ENCODE peak calls at places on chromosomes 1 and 21, in eight cellular contexts. G is suprapubic skin, O is fibroblast of lung, T is A673, H is lower lobe of right lung, Z is upper lobe of left lung, E is GM23338, B is endodermal cell. Q is an unnamed sample.

GRCh38 chr1:219416598-219417238 is 196.2 kb downstream of the ZC3H11B start:
- DNase-seq in B (peak; percentile 88), T (peak; percentile 61), H (no peak), O (peak; percentile 43), E (peak; percentile 75), Z (no peak), G (no peak), Q (peak; percentile 83)

GRCh38 chr1:45968941-45969666 is 163.3 kb downstream of the PIK3R3 start:
- DNase-seq in G (no peak), E (no peak), Z (no peak), O (no peak), T (no peak), H (no peak), B (peak; percentile 65), Q (no peak)

GRCh38 chr1:232634086-232634485 is 4.2 kb upstream of the SIPA1L2 start:
- DNase-seq in G (no peak), O (no peak), T (no peak), Z (no peak), B (peak; percentile 63), H (peak; percentile 89), E (no peak), Q (peak; percentile 48)

GRCh38 chr1:63892632-63893395 is 119.0 kb downstream of the ROR1 start:
- DNase-seq in Z (no peak), E (no peak), O (peak; percentile 92), H (no peak), G (no peak), B (no peak), T (peak; percentile 76), Q (peak; percentile 62)

GRCh38 chr1:163085041-163085903 is 16.1 kb downstream of the RGS4 start:
- DNase-seq in E (no peak), Z (no peak), B (no peak), T (no peak), G (no peak), O (peak; percentile 81), H (no peak), Q (no peak)

GRCh38 chr1:165403835-165404482 is 41.0 kb downstream of the RXRG start:
- DNase-seq in O (no peak), E (peak; percentile 78), B (peak; percentile 86), G (no peak), H (peak; percentile 47), T (no peak), Z (no peak), Q (peak; percentile 70)

GRCh38 chr1:77991638-77992037 is 12.8 kb upstream of the FUBP1 start:
- DNase-seq in B (no peak), H (no peak), O (no peak), G (no peak), Z (no peak), T (no peak), E (no peak), Q (no peak)

GRCh38 chr1:183580281-183580682 is 10.0 kb downstream of the NCF2 start:
- DNase-seq in E (peak; percentile 76), O (no peak), T (peak; percentile 43), H (no peak), Z (no peak), G (no peak), B (peak; percentile 87), Q (peak; percentile 73)

GRCh38 chr1:16281765-16282164 is 44.8 kb upstream of the CPLANE2 start:
- DNase-seq in H (no peak), E (no peak), T (no peak), O (no peak), G (no peak), Z (no peak), B (no peak), Q (no peak)

GRCh38 chr1:63005812-63006211 is 221.9 kb downstream of the ATG4C start:
- DNase-seq in T (no peak), H (no peak), G (no peak), B (no peak), O (no peak), Z (no peak), E (no peak), Q (no peak)

GRCh38 chr1:14698206-14698605 is 99.7 kb downstream of the KAZN start:
- DNase-seq in T (no peak), E (no peak), B (no peak), Z (peak; percentile 45), G (no peak), H (no peak), O (no peak), Q (no peak)

GRCh38 chr1:156429308-156430060 is 60.5 kb downstream of the RHBG start:
- DNase-seq in E (peak; percentile 66), Z (no peak), O (no peak), H (no peak), G (no peak), T (no peak), B (peak; percentile 84), Q (no peak)

GRCh38 chr1:38858833-38859560 is 575 bp downstream of the RRAGC start:
- DNase-seq in H (peak; percentile 85), O (peak; percentile 72), E (no peak), B (peak; percentile 76), Z (peak; percentile 94), G (peak; percentile 79), T (peak; percentile 33), Q (peak; percentile 81)

DNA sequence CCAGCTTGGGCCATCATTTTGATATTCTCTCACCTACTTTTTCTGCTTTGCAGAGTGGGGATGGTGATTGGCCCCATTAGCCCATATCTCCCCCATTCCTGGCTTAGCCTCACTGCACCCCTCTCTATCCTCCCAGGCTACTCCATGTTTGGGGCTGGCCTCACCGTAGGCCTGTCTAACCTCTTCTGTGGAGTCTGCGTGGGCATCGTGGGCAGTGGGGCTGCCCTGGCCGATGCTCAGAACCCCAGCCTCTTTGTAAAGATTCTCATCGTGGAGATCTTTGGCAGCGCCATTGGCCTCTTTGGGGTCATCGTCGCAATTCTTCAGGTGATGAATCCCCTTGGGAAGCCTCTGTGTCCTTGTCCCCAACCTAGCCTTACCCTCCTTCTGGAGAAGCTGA is 2.1 kb upstream of the B4GALT2 start:
- DNase-seq in O (no peak), H (no peak), T (no peak), E (no peak), B (no peak), G (no peak), Z (no peak), Q (no peak)
- H3K4me1 ChIP-seq in O (peaks cover 10% of the 10 kb centered on the region), H (peaks cover 51% of the 10 kb centered on the region), T (peaks cover 27% of the 10 kb centered on the region), E (peaks cover 29% of the 10 kb centered on the region), B (peaks cover 7% of the 10 kb centered on the region), G (peaks cover 62% of the 10 kb centered on the region), Z (peaks cover 51% of the 10 kb centered on the region), Q (peaks cover 63% of the 10 kb centered on the region)

GRCh38 chr21:15001113-15001512 is 63.7 kb downstream of the NRIP1 start:
- DNase-seq in E (no peak), H (no peak), T (no peak), B (no peak), O (no peak), Z (no peak), G (no peak), Q (no peak)
- H3K4me1 ChIP-seq in E (peaks cover 25% of the 10 kb centered on the region), H (peaks cover 34% of the 10 kb centered on the region), T (no peaks in the 10 kb centered on the region), B (peaks cover 7% of the 10 kb centered on the region), O (peaks cover 8% of the 10 kb centered on the region), Z (peaks cover 17% of the 10 kb centered on the region), G (peaks cover 9% of the 10 kb centered on the region), Q (no peaks in the 10 kb centered on the region)

DNA sequence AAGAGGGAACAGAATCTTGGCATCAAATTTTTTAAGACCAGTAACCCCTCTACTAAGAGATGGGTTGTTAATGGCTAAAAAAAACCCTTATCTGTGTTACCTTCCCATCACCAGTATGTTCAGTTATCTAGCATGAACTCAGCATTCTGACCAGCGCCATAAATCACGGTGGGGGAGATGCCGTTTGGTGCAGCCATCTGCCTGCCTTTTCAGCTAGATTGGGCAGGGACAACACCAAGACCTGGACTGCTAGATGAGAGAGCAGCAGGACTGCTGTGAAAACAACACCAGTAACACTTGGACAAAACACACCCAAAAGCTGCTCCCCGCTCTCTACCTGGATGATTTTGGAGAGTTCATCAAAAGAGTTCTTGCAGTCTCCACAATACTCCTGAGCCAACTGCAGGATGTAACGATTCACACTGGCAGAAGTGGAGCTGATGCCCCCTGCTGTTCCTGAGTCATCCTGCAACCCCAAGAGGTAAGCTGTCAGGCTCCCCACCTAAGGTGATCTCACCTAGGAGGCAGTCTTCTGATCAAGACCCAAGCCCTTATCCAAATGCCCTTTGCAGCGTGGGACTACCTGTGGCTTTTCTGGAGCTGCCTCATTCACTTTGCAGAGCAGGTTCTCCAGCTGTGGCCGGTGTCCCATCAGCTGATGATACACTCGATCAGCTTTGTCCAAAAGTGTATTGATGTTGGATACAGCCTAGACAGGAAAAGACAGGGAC is 96.5 kb downstream of the UBR4 start:
- DNase-seq in T (peak; percentile 48), H (no peak), O (peak; percentile 25), E (peak; percentile 36), G (no peak), B (peak; percentile 83), Z (no peak), Q (peak; percentile 76)
- H3K4me1 ChIP-seq in T (no peaks in the 10 kb centered on the region), H (no peaks in the 10 kb centered on the region), O (no peaks in the 10 kb centered on the region), E (no peaks in the 10 kb centered on the region), G (no peaks in the 10 kb centered on the region), B (no peaks in the 10 kb centered on the region), Z (no peaks in the 10 kb centered on the region), Q (no peaks in the 10 kb centered on the region)

DNA sequence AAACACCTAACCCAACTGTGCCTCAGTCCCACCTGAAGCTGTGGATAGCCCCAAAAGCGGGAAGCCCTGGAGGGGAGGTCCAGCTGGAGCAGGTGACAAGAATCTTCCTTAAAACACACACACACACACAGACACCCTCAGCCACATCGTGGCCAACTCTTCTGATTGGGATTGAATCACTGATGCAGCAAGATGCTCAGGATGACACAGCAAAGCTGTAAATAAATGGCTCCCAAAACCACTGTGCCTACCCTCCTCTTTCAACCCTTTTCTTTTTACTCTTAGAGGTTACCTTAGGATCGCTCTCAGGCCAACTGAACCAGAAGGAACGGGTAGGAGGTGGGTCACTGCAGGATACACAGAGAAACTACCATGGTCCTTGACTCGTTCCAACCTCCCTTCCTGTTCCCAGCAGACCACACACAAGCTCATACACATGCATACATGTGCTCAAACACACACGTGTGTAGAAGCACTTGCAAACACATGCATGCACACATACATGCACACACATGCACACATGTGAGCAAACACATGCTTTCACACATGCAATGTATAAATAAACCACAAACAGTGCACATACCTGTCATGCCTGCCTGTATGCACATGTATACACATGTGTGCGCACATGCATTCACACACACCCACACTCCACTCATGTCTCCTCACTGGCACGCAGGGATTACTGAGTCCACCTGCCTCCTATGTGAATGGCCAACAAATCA is 14.4 kb downstream of the CAPN9 start:
- DNase-seq in E (no peak), B (no peak), H (no peak), T (no peak), O (no peak), Z (no peak), G (no peak), Q (no peak)
- H3K4me1 ChIP-seq in E (no peaks in the 10 kb centered on the region), B (no peaks in the 10 kb centered on the region), H (no peaks in the 10 kb centered on the region), T (no peaks in the 10 kb centered on the region), O (no peaks in the 10 kb centered on the region), Z (no peaks in the 10 kb centered on the region), G (no peaks in the 10 kb centered on the region), Q (no peaks in the 10 kb centered on the region)

DNA sequence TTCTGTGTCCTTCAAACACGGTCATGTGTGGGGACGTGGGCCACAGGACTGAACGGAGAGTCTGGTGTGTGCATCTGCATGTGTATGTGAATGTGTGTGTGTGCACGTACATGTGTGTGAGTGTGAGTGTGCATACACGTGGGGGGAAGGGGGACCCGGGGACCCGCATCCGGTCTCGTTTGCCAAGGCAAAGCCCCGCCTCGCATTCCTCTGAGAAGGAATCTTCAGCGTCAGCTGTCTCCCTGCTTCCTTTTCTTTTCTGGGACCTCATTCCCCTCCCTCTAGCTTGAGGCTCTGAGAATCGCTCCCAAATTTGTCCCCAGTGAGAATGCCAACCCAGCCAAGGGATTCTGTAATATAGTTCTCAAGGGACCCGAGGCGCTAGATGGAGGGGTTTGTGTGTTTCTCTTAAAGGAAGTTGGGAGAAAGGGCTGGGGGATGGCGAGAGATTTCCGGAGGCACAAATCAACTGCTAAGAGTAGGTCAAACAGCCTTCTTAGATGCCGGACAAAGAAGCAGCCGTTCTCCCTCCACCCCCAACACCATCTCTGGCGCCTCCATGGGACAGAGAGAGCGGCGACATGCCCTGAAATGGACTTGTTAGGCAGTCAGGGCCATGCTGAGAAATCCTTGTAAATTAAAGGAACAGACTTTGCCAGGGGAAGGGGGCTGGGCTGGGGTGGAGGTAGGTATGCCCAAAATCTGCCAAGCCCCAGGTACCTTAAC is 6.6 kb downstream of the IFFO2 start:
- DNase-seq in Z (no peak), O (peak; percentile 72), G (no peak), B (peak; percentile 87), T (peak; percentile 65), E (peak; percentile 72), H (peak; percentile 53), Q (no peak)
- H3K4me1 ChIP-seq in Z (peaks cover 88% of the 10 kb centered on the region), O (peaks cover 53% of the 10 kb centered on the region), G (peaks cover 96% of the 10 kb centered on the region), B (peaks cover 25% of the 10 kb centered on the region), T (peaks cover 74% of the 10 kb centered on the region), E (peaks cover 37% of the 10 kb centered on the region), H (peaks cover 98% of the 10 kb centered on the region), Q (no peaks in the 10 kb centered on the region)